ENCODE peak calls at places on chromosomes 4 and X, in seven cellular contexts. Z, N, C, U, T, D and G are unnamed samples.

GRCh38 chrX:13721819-13722527 is 12.4 kb downstream of the TRAPPC2 start:
- DNase-seq in Z (no peak), U (no peak), D (no peak), T (no peak), C (no peak), N (no peak), G (peak; percentile 21)

GRCh38 chrX:141405486-141405877 is 163.2 kb upstream of the SPANXC start:
- DNase-seq in T (no peak), D (no peak), N (no peak), U (no peak), C (no peak), Z (no peak), G (no peak)

GRCh38 chr4:141246683-141247429 is 26.2 kb downstream of the ZNF330 start:
- DNase-seq in T (no peak), U (no peak), Z (no peak), N (peak; percentile 23), C (no peak), D (no peak), G (no peak)

GRCh38 chr4:8539661-8540060 is 40.5 kb upstream of the GPR78 start:
- DNase-seq in U (no peak), N (no peak), Z (no peak), C (no peak), T (no peak), D (no peak), G (no peak)

GRCh38 chrX:15564981-15565579 is 35.7 kb downstream of the ACE2 start:
- DNase-seq in Z (peak; percentile 53), C (peak; percentile 3), T (peak; percentile 27), N (peak; percentile 23), U (peak; percentile 20), D (peak; percentile 9), G (peak; percentile 7)

GRCh38 chr4:155796031-155796430 is 37.2 kb downstream of the GUCY1B1 start:
- DNase-seq in U (peak; percentile 15), T (peak; percentile 15), Z (peak; percentile 28), N (no peak), D (no peak), C (no peak), G (peak; percentile 42)

GRCh38 chrX:26925088-26925487 is 538.1 kb downstream of the PPP4R3C start:
- DNase-seq in T (no peak), C (no peak), Z (no peak), D (no peak), N (no peak), U (no peak), G (no peak)

GRCh38 chr4:4872148-4872903 is 12.9 kb downstream of the MSX1 start:
- DNase-seq in Z (no peak), C (no peak), D (no peak), T (no peak), U (no peak), N (no peak), G (no peak)

GRCh38 chr4:128387600-128388351 is 100.2 kb upstream of the PGRMC2 start:
- DNase-seq in C (no peak), U (no peak), D (no peak), Z (no peak), T (no peak), N (no peak), G (no peak)

GRCh38 chrX:150308041-150308440 is 55.1 kb upstream of the MAMLD1 start:
- DNase-seq in D (no peak), T (no peak), C (no peak), N (no peak), U (no peak), Z (no peak), G (no peak)

GRCh38 chr4:152448806-152449205 is 87.1 kb downstream of the FBXW7 start:
- DNase-seq in N (no peak), C (no peak), Z (no peak), U (no peak), D (no peak), T (no peak), G (no peak)

GRCh38 chr4:121665371-121665770 is 31.4 kb downstream of the ANXA5 start:
- DNase-seq in T (no peak), Z (no peak), D (no peak), C (no peak), N (no peak), U (no peak), G (no peak)

GRCh38 chr4:103892616-103893015 is 172.8 kb upstream of the TACR3 start:
- DNase-seq in U (no peak), N (no peak), C (no peak), Z (no peak), D (no peak), T (no peak), G (no peak)

GRCh38 chrX:12950851-12951589 is 23.9 kb upstream of the TMSB4X start:
- DNase-seq in N (peak; percentile 70), C (no peak), U (peak; percentile 26), D (peak; percentile 73), T (peak; percentile 39), Z (no peak), G (peak; percentile 73)

GRCh38 chr4:13264126-13264525 is 220.0 kb downstream of the RAB28 start:
- DNase-seq in C (no peak), N (no peak), Z (no peak), U (no peak), T (no peak), D (no peak), G (no peak)

GRCh38 chr4:112075129-112075753 is 70.0 kb upstream of the FAM241A start:
- DNase-seq in Z (peak; percentile 67), N (peak; percentile 51), U (peak; percentile 57), C (no peak), T (peak; percentile 50), D (no peak), G (peak; percentile 69)

GRCh38 chr4:7186081-7186480 is 6.3 kb upstream of the SORCS2 start:
- DNase-seq in D (no peak), U (peak; percentile 24), T (peak; percentile 73), C (no peak), Z (no peak), N (peak; percentile 50), G (no peak)

GRCh38 chrX:81957900-81958545 is 756.1 kb downstream of the SH3BGRL start:
- DNase-seq in D (no peak), T (peak; percentile 24), U (no peak), N (no peak), C (no peak), Z (no peak), G (peak; percentile 48)

GRCh38 chr4:105894570-105895323 is 524 bp upstream of the NPNT start:
- DNase-seq in D (no peak), T (no peak), N (no peak), Z (peak; percentile 36), C (no peak), U (no peak), G (peak; percentile 52)

GRCh38 chr4:169268951-169269781 is 1.6 kb downstream of the SH3RF1 start:
- DNase-seq in C (no peak), U (peak; percentile 75), T (no peak), N (no peak), Z (no peak), D (no peak), G (peak; percentile 25)

GRCh38 chrX:140713174-140713539 is 3.6 kb downstream of the LINC00632 start:
- DNase-seq in Z (no peak), C (no peak), D (no peak), N (no peak), T (no peak), U (no peak), G (no peak)

GRCh38 chr4:39255916-39256315 is 73.6 kb downstream of the WDR19 start:
- DNase-seq in C (no peak), D (no peak), T (no peak), U (no peak), N (no peak), Z (no peak), G (no peak)

GRCh38 chr4:47368211-47368610 is 95.3 kb downstream of the COMMD8 start:
- DNase-seq in Z (no peak), C (no peak), T (no peak), U (no peak), N (no peak), D (no peak), G (no peak)

GRCh38 chr4:15953625-15954024 is 9.3 kb downstream of the FGFBP2 start:
- DNase-seq in T (no peak), C (no peak), D (peak; percentile 40), N (no peak), Z (no peak), U (no peak), G (no peak)

GRCh38 chrX:139823806-139824205 is 109.0 kb downstream of the ATP11C start:
- DNase-seq in C (no peak), N (no peak), T (no peak), D (no peak), U (no peak), Z (no peak), G (no peak)

GRCh38 chrX:37060999-37061398 is 52.8 kb downstream of the FAM47C start:
- DNase-seq in T (peak; percentile 18), D (no peak), Z (peak; percentile 26), U (peak; percentile 6), C (no peak), N (peak; percentile 12), G (no peak)

GRCh38 chrX:136039968-136040367 is 54.7 kb downstream of the SLC9A6 start:
- DNase-seq in Z (no peak), D (no peak), C (no peak), U (no peak), N (no peak), T (no peak), G (no peak)
- TF ChIP-seq JUND in Z (no peak), D (no peak), C (no peak), U (no peak), N (no peak), T (no peak), G (no peak)

GRCh38 chr4:113689394-113689793 is 72.1 kb downstream of the CAMK2D start:
- DNase-seq in T (no peak), C (no peak), U (no peak), Z (no peak), D (no peak), N (no peak), G (no peak)

GRCh38 chr4:113682730-113683129 is 78.8 kb downstream of the CAMK2D start:
- DNase-seq in D (no peak), U (no peak), C (no peak), T (no peak), Z (no peak), N (no peak), G (no peak)

GRCh38 chr4:113683143-113683542 is 78.4 kb downstream of the CAMK2D start:
- DNase-seq in Z (no peak), N (no peak), T (no peak), D (peak; percentile 88), C (no peak), U (no peak), G (no peak)

GRCh38 chr4:113686950-113687718 is 74.4 kb downstream of the CAMK2D start:
- DNase-seq in N (no peak), U (peak; percentile 11), Z (no peak), C (no peak), T (no peak), D (peak; percentile 39), G (no peak)

GRCh38 chr4:113684534-113685091 is 76.9 kb downstream of the CAMK2D start:
- DNase-seq in Z (no peak), C (no peak), U (peak; percentile 85), N (no peak), T (peak; percentile 26), D (no peak), G (no peak)
- TF ChIP-seq JUND in Z (no peak), C (no peak), U (no peak), N (no peak), T (no peak), D (no peak), G (no peak)

GRCh38 chrX:47623540-47624027 is 3.9 kb upstream of the SYN1 start:
- DNase-seq in N (peak; percentile 40), D (no peak), Z (no peak), T (peak; percentile 89), C (peak; percentile 73), U (peak; percentile 29), G (peak; percentile 90)
- TF ChIP-seq JUND in N (no peak), D (no peak), Z (no peak), T (no peak), C (no peak), U (no peak), G (no peak)

GRCh38 chr4:11105715-11106114 is 323.0 kb downstream of the HS3ST1 start:
- DNase-seq in U (no peak), D (no peak), N (no peak), Z (no peak), T (no peak), C (no peak), G (no peak)
- TF ChIP-seq JUND in U (no peak), D (no peak), N (no peak), Z (no peak), T (no peak), C (no peak), G (no peak)